ENCODE peak calls at places on chromosomes 5 and 9, in four cellular contexts. One of them, this sample, is unnamed.
A peak's percentile ranks its signal among the peaks of the same experiment; 100 is the strongest.

GRCh38 chr5:133052317-133053175 is 733 bp downstream of the HSPA4 start:
- DNase-seq in NCI-H748 treated with DMSO at 0.1 percent for 48 hours: no peak
- DNase-seq in EL: peak; percentile 68
- DNase-seq in cardiac muscle cell: peak; percentile 50
- DNase-seq in this sample: peak; percentile 53

GRCh38 chr9:127987103-127987614 is 6.4 kb upstream of the EEIG1 start:
- DNase-seq in NCI-H748 treated with DMSO at 0.1 percent for 48 hours: no peak
- DNase-seq in EL: peak; percentile 71
- DNase-seq in cardiac muscle cell: no peak
- DNase-seq in this sample: peak; percentile 67

GRCh38 chr9:22813520-22813919 is 366.9 kb downstream of the DMRTA1 start:
- DNase-seq in NCI-H748 treated with DMSO at 0.1 percent for 48 hours: peak; percentile 23
- DNase-seq in EL: peak; percentile 21
- DNase-seq in cardiac muscle cell: peak; percentile 41
- DNase-seq in this sample: peak; percentile 46

GRCh38 chr9:132797861-132798659 is 80.0 kb downstream of the AK8 start:
- DNase-seq in NCI-H748 treated with DMSO at 0.1 percent for 48 hours: no peak
- DNase-seq in EL: peak; percentile 41
- DNase-seq in cardiac muscle cell: no peak
- DNase-seq in this sample: peak; percentile 2

GRCh38 chr5:107563957-107564544 is 106.7 kb downstream of the EFNA5 start:
- DNase-seq in NCI-H748 treated with DMSO at 0.1 percent for 48 hours: peak; percentile 36
- DNase-seq in EL: no peak
- DNase-seq in cardiac muscle cell: no peak
- DNase-seq in this sample: no peak

GRCh38 chr5:39476466-39477215 is 51.9 kb upstream of the DAB2 start:
- DNase-seq in NCI-H748 treated with DMSO at 0.1 percent for 48 hours: no peak
- DNase-seq in EL: peak; percentile 78
- DNase-seq in cardiac muscle cell: no peak
- DNase-seq in this sample: peak; percentile 87

GRCh38 chr5:56838409-56839039 is 23.2 kb downstream of the MAP3K1 start:
- DNase-seq in NCI-H748 treated with DMSO at 0.1 percent for 48 hours: peak; percentile 65
- DNase-seq in EL: peak; percentile 80
- DNase-seq in cardiac muscle cell: peak; percentile 47
- DNase-seq in this sample: peak; percentile 78

GRCh38 chr5:8685704-8686103 is 816.8 kb downstream of the MTRR start:
- DNase-seq in NCI-H748 treated with DMSO at 0.1 percent for 48 hours: peak; percentile 65
- DNase-seq in EL: no peak
- DNase-seq in cardiac muscle cell: peak; percentile 18
- DNase-seq in this sample: no peak

GRCh38 chr9:114336699-114337395 is 7.2 kb downstream of the ORM2 start:
- DNase-seq in NCI-H748 treated with DMSO at 0.1 percent for 48 hours: no peak
- DNase-seq in EL: no peak
- DNase-seq in cardiac muscle cell: no peak
- DNase-seq in this sample: no peak

GRCh38 chr5:95969646-95970358 is 8.2 kb upstream of the ELL2 start:
- DNase-seq in NCI-H748 treated with DMSO at 0.1 percent for 48 hours: no peak
- DNase-seq in EL: no peak
- DNase-seq in cardiac muscle cell: no peak
- DNase-seq in this sample: peak; percentile 80

GRCh38 chr5:102554092-102554491 is 55.3 kb upstream of the SLCO6A1 start:
- DNase-seq in NCI-H748 treated with DMSO at 0.1 percent for 48 hours: no peak
- DNase-seq in EL: no peak
- DNase-seq in cardiac muscle cell: no peak
- DNase-seq in this sample: no peak